ENCODE peak calls at places on chromosomes 6 and 20, in eight cellular contexts. U, T, H, I, P, M, N and R are unnamed samples.

GRCh38 chr20:58169441-58169840 is 59.0 kb downstream of the ANKRD60 start:
- DNase-seq in U (no peak), T (no peak), H (no peak), I (peak), P (no peak), M (no peak), N (no peak), R (no peak)

GRCh38 chr6:11008821-11009220 is 35.3 kb downstream of the ELOVL2 start:
- DNase-seq in U (no peak), T (no peak), H (no peak), I (no peak), P (peak), M (no peak), N (no peak), R (no peak)

GRCh38 chr6:3211681-3212080 is 15.8 kb downstream of the TUBB2B start:
- DNase-seq in U (peak), T (no peak), H (no peak), I (no peak), P (no peak), M (no peak), N (no peak), R (no peak)

GRCh38 chr6:107957165-107957908 is 671 bp downstream of the SEC63 start:
- DNase-seq in U (peak), T (peak), H (no peak), I (peak), P (peak), M (peak), N (no peak), R (peak)

GRCh38 chr6:158518196-158519127 is 41.4 kb upstream of the TMEM181 start:
- DNase-seq in U (peak), T (no peak), H (peak), I (peak), P (peak), M (peak), N (peak), R (no peak)

GRCh38 chr20:37378785-37379598 is 33.1 kb downstream of the SRC start:
- DNase-seq in U (no peak), T (no peak), H (peak), I (peak), P (peak), M (peak), N (no peak), R (peak)

GRCh38 chr6:17013701-17014100 is 88.1 kb upstream of the STMND1 start:
- DNase-seq in U (no peak), T (no peak), H (no peak), I (no peak), P (peak), M (no peak), N (no peak), R (no peak)

GRCh38 chr20:58150772-58151171 is 77.7 kb downstream of the ANKRD60 start:
- DNase-seq in U (no peak), T (no peak), H (no peak), I (peak), P (no peak), M (peak), N (no peak), R (no peak)

GRCh38 chr6:15358579-15359327 is 112.9 kb downstream of the JARID2 start:
- DNase-seq in U (no peak), T (no peak), H (no peak), I (no peak), P (no peak), M (no peak), N (no peak), R (no peak)

GRCh38 chr6:23522751-23523527 is 603.1 kb upstream of the NRSN1 start:
- DNase-seq in U (no peak), T (no peak), H (no peak), I (no peak), P (peak), M (no peak), N (no peak), R (no peak)

GRCh38 chr20:42587427-42587826 is 602.3 kb downstream of the PTPRT start:
- DNase-seq in U (no peak), T (no peak), H (no peak), I (no peak), P (no peak), M (no peak), N (no peak), R (no peak)

DNA sequence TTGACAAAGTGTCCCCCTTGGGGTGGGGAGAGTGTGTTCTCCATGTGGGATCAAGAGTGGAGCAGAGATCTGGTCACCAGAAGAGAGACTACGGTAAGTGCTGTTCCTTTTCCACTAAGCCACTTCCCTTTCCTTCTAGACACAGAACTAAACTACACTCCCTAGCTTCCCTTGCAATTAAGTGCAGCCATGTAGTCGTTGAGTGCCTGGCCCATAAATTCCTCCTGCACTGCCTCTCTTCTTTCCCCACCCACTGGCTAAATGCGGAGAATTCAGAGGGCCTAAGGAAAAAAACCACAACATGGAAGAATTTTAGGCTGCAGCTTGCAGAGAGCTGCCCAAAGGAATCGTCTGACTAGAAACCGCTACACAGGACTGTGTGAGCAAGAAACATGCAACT is 1.5 kb downstream of the WDR27 start:
- DNase-seq in U (no peak), T (no peak), H (no peak), I (no peak), P (no peak), M (no peak), N (no peak), R (no peak)
- H3K4me3 ChIP-seq in U (no peak), T (no peak), H (no peak), I (no peak), P (no peak), M (no peak), N (no peak), R (no peak)

DNA sequence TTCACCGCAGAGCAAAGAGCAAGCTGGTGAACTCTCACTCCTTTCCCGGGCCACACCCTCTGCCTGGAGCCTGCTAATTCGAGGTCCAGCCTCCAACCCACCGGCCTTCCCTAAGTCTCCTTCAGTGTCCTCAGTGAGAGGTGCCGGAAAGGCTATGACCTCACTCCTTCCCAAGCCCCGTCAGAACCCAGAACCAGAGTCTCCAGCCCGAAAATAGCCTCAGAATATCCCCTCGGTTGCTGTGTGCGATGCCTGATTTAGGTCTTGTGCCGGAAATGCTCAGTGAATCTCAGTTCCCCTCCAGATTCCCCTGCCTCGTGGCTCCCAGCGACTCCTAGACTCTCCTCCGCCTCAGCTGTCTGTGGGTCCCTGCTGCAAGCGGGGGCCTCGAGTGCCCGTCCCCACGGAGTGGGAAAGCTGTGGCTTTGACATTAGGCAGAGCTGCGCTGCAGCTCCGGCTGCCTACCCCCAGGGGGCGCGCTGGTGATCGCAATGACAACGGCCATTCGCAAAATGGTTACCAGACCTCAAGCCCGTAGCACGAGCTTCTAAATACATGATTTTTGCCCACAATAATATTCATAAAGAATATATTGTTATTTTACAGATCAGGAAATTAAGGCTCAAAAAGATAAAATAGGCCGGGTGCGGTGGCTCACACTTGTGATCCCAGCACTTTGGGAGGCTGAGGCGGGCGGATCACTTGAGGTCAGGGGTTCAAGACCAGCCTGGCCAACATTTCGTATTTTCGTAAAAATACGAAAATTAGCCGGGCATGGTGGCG is 4.2 kb upstream of the BNIP5 start:
- DNase-seq in U (peak), T (peak), H (peak), I (peak), P (peak), M (peak), N (peak), R (peak)
- H3K4me3 ChIP-seq in U (peak), T (no peak), H (peak), I (peak), P (peak), M (no peak), N (peak), R (no peak)

GRCh38 chr6:29019629-29020028 is 14.5 kb upstream of the ZNF311 start:
- DNase-seq in U (no peak), T (no peak), H (no peak), I (no peak), P (no peak), M (no peak), N (no peak), R (no peak)

GRCh38 chr6:29016559-29017427 is 11.7 kb upstream of the ZNF311 start:
- DNase-seq in U (peak), T (peak), H (peak), I (peak), P (peak), M (peak), N (peak), R (peak)

GRCh38 chr6:29017428-29017802 is 12.3 kb upstream of the ZNF311 start:
- DNase-seq in U (no peak), T (no peak), H (no peak), I (no peak), P (no peak), M (no peak), N (no peak), R (no peak)

GRCh38 chr6:29011276-29011734 is 6.2 kb upstream of the ZNF311 start:
- DNase-seq in U (no peak), T (peak), H (no peak), I (no peak), P (peak), M (no peak), N (no peak), R (no peak)

GRCh38 chr6:29014729-29015608 is 9.9 kb upstream of the ZNF311 start:
- DNase-seq in U (no peak), T (no peak), H (no peak), I (no peak), P (no peak), M (no peak), N (no peak), R (no peak)
- H3K4me3 ChIP-seq in U (peak), T (no peak), H (no peak), I (peak), P (no peak), M (no peak), N (no peak), R (no peak)

GRCh38 chr20:46709459-46710148 is at the start of gene SLC2A10:
- DNase-seq in U (no peak), T (no peak), H (peak), I (peak), P (no peak), M (peak), N (no peak), R (no peak)
- H3K4me3 ChIP-seq in U (peak), T (peak), H (peak), I (peak), P (peak), M (peak), N (peak), R (peak)

GRCh38 chr6:151130329-151130728 is 109.4 kb upstream of the AKAP12 start:
- DNase-seq in U (no peak), T (no peak), H (no peak), I (no peak), P (no peak), M (no peak), N (no peak), R (no peak)
- H3K4me3 ChIP-seq in U (no peak), T (no peak), H (no peak), I (no peak), P (no peak), M (no peak), N (no peak), R (no peak)

DNA sequence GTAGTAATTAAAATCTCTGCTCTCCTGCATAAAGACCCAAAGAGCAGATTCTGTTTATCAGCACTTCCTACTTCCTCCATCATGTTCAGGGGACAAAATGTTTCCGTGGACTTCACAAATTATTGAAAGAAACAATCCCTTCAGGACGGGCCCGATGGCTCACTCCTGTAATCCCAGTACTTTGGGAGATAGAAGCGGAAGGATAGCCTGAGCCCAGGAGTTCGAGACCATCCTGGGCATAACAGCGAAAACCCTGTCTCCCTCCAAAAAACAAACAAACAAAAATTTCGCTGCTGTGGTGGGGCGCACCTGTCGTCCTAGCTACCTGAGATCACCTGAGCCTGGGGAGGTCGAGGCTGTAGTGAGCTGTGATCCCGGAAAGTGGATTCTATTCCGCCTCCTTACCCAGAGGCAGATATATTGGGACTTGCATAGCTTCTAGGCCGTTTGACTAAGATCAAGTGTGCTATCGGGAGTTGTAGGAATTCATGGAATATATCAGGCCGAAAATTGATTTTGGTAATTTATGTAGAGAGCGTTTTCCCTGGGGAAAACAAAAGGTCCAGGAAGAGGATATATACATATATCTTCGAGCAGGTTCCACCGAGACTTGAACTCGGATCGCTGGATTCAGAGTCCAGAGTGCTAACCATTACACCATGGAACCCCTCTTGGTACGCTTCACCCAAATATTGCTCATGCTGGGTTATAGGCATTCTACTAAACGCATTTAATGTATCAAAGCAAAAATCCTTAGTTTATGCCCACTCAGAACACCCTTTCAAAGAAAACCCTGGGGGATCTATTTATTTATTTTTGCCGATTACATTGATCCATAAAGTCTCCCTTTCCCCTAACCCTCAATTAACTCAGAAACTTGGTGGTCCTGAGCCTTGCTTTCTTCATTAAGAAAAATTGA is 74.5 kb upstream of the ZNF184 start:
- DNase-seq in U (no peak), T (no peak), H (peak), I (no peak), P (peak), M (no peak), N (no peak), R (no peak)
- H3K4me3 ChIP-seq in U (no peak), T (no peak), H (peak), I (no peak), P (peak), M (no peak), N (peak), R (no peak)